ENCODE peak calls at places on chromosomes 1 and 21, in six cellular contexts. M, B, C, G, P and N are unnamed samples.

GRCh38 chr1:157025856-157026255 is 19.7 kb downstream of the ARHGEF11 start:
- DNase-seq in P (peak; percentile 64), M (no peak), B (no peak), C (peak; percentile 86), G (no peak), N (no peak)

GRCh38 chr1:237296861-237297260 is 254.9 kb downstream of the RYR2 start:
- DNase-seq in B (no peak), P (no peak), G (no peak), M (no peak), C (no peak), N (no peak)

GRCh38 chr1:156524985-156525590 is 24.5 kb upstream of the MEF2D start:
- DNase-seq in P (no peak), G (no peak), C (no peak), M (no peak), B (peak; percentile 25), N (no peak)

GRCh38 chr21:42466700-42467612 is 29.1 kb downstream of the RSPH1 start:
- DNase-seq in M (peak; percentile 39), B (no peak), P (peak; percentile 21), C (peak; percentile 2), G (no peak), N (no peak)

GRCh38 chr1:78790174-78790573 is 140.5 kb downstream of the IFI44 start:
- DNase-seq in M (no peak), G (no peak), C (no peak), P (no peak), B (no peak), N (no peak)

GRCh38 chr1:24151175-24151533 is 8.2 kb upstream of the IL22RA1 start:
- DNase-seq in C (no peak), G (no peak), P (no peak), M (no peak), B (peak; percentile 44), N (no peak)

GRCh38 chr1:19222979-19223824 is 13.1 kb upstream of the UBR4 start:
- DNase-seq in G (no peak), B (no peak), P (no peak), C (no peak), M (no peak), N (no peak)

GRCh38 chr1:93798301-93798700 is 80.7 kb downstream of the DNTTIP2 start:
- DNase-seq in C (peak; percentile 98), G (peak; percentile 95), P (peak; percentile 92), M (peak; percentile 91), B (no peak), N (peak; percentile 65)

GRCh38 chr1:92184632-92185031 is 33.1 kb upstream of the C1orf146 start:
- DNase-seq in M (peak; percentile 87), G (peak; percentile 59), C (peak; percentile 59), B (no peak), P (peak; percentile 79), N (no peak)

GRCh38 chr21:28883931-28884330 is 108.7 kb downstream of the LTN1 start:
- DNase-seq in C (no peak), G (no peak), P (no peak), M (no peak), B (no peak), N (no peak)

GRCh38 chr1:162905759-162906158 is 44.8 kb upstream of the CCDC190 start:
- DNase-seq in C (peak; percentile 78), G (peak; percentile 46), B (no peak), M (peak; percentile 82), P (peak; percentile 69), N (peak; percentile 39)

GRCh38 chr1:100313382-100313781 is 38.9 kb upstream of the CDC14A start:
- DNase-seq in M (no peak), C (no peak), P (no peak), B (no peak), G (no peak), N (no peak)

GRCh38 chr1:211133841-211134669 is at the start of gene KCNH1:
- DNase-seq in G (peak; percentile 48), C (peak; percentile 42), M (peak; percentile 52), B (peak; percentile 93), P (peak; percentile 64), N (peak; percentile 31)

GRCh38 chr1:53344921-53345838 is 17.3 kb upstream of the LRP8 start:
- DNase-seq in P (no peak), G (no peak), M (no peak), C (no peak), B (no peak), N (no peak)

GRCh38 chr1:81695741-81696140 is 105.0 kb upstream of the ADGRL2 start:
- DNase-seq in B (no peak), C (peak; percentile 98), M (peak; percentile 92), G (peak; percentile 78), P (peak; percentile 96), N (no peak)

GRCh38 chr21:29075706-29076447 is 2.4 kb upstream of the CCT8 start:
- DNase-seq in M (peak; percentile 19), P (no peak), B (no peak), C (no peak), G (no peak), N (no peak)

DNA sequence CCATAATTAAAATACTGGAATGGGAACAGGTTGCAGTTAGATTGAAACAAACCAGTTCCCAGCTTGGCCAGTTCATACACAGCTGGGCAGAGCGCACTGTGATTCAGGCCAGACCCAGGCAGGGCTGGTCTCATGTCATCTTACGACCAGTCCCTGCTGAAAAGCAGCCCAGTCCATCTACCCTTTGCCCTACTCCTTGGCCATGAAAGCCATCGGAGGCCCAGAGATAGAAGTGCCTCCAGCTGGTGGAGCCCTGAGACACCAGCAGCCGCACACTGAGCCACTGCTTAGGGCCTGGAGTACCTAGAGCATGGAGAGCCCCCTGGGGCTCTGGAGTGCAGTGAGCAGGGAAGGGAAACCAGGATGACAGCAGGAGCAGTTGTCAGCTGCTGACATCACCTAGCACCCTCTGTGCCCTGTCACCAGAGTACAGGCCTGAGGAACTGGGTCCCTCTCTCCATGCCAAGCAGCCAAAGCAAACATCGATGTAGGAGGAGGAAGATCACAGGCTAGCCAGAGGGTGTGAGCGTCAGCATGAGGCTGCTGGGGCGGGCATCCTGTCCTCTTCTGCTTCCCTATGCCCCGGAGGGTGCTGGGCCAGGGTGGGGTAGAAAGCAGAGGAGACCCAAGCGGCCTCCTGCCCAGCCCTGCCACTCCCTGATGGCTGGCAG is 34.2 kb upstream of the TMEM125 start:
- DNase-seq in C (no peak), M (no peak), B (no peak), P (no peak), G (no peak), N (no peak)
- TF ChIP-seq CTCF in C (no peak), M (no peak), B (no peak), P (no peak), G (no peak), N (no peak)

GRCh38 chr21:41167348-41168342 is at the start of gene BACE2:
- DNase-seq in M (peak; percentile 61), B (peak; percentile 82), P (peak; percentile 74), G (peak; percentile 41), C (peak; percentile 70), N (no peak)

GRCh38 chr21:41166947-41167346 is 1.0 kb upstream of the BACE2 start:
- DNase-seq in C (peak; percentile 15), B (peak; percentile 13), P (no peak), M (no peak), G (no peak), N (no peak)

GRCh38 chr21:41169701-41170100 is 1.7 kb downstream of the BACE2 start:
- DNase-seq in M (peak; percentile 32), G (no peak), P (no peak), B (no peak), C (peak; percentile 60), N (no peak)

GRCh38 chr21:41169258-41169576 is 1.3 kb downstream of the BACE2 start:
- DNase-seq in C (no peak), B (no peak), M (no peak), P (no peak), G (no peak), N (no peak)

GRCh38 chr21:41168391-41169257 is 664 bp downstream of the BACE2 start:
- DNase-seq in M (peak; percentile 72), P (peak; percentile 65), G (peak; percentile 48), B (peak; percentile 59), C (peak; percentile 75), N (no peak)
- TF ChIP-seq CTCF in M (no peak), P (no peak), G (peak; percentile 11), B (no peak), C (peak; percentile 10), N (no peak)

DNA sequence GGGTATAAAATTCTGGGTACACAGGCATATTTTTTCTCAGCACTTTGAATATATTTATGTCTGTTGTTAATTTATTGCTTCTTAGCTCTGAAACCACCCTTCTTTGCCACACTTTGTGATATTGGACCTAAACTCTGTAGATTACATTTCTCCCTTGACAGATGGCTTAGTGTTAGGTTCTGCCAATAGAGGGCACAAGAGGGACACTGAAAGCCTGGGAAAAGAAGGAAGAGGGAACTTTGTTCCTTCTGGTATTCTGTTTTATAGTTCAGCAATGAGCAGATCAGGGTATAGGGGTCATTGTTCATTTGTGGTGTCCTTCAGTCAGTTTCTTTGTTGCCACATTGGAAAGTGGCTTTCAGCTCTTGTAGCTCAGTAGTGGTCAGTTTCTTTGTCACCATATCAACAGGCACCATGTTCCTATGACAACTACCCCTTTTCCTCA is 423.5 kb upstream of the PROX1 start:
- DNase-seq in C (no peak), M (no peak), B (no peak), P (no peak), G (no peak), N (no peak)
- TF ChIP-seq CTCF in C (no peak), M (no peak), B (peak; percentile 10), P (peak; percentile 7), G (peak; percentile 5), N (no peak)

DNA sequence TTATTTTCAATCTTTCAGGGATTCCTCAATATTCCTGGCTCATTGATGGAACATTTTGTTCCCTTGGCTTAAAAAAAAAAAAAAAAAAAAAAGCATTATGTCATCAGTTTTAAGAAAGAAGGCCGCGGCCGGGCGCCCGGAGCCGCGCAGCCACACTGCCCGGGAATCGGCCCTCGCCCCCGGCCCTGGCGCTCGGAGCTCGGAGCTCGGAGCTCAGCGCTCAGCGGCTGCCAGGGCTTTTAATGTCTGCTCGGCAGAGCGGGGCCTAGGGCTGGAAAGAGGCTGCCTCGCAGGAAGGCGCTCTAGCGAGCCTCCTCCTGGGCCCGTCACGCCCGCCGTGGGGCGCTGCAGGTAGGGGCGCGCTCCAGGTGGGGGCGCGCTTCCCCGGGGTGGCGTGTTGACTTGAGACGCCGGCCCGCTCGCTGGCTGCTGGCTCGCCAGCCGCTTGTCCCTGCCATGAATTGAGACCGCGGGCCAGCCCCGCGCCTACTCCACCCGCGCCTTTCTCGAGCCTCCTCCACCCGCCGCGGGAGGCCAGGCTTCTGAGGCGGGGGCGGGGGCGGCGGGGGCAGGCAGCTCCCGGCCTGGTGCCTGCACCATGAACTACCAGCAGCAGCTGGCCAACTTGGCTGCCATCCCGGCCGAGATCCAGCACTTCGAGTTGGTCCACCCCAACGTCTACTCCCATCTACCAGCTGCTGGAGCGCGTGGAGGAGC is 5.4 kb upstream of the TDRD5 start:
- DNase-seq in B (peak; percentile 79), G (no peak), P (peak; percentile 47), C (peak; percentile 6), M (peak; percentile 22), N (no peak)
- TF ChIP-seq CTCF in B (peak; percentile 62), G (peak; percentile 46), P (peak; percentile 16), C (no peak), M (peak; percentile 18), N (peak; percentile 34)